ENCODE peak calls at places on chromosomes 7 and 10, in seven cellular contexts. H is NB4, A is mesothelial cell of epicardium, C is NCI-H524, T is adipocyte, Q is GM04504, Y is H9. E is an unnamed sample.

GRCh38 chr10:17418249-17418648 is 36.1 kb downstream of the ST8SIA6 start:
- DNase-seq in H (no peak), A (no peak), C (no peak), T (peak), Q (no peak), Y (no peak), E (no peak)

GRCh38 chr7:120805636-120806388 is 52.1 kb downstream of the TSPAN12 start:
- DNase-seq in H (peak), A (peak), C (peak), T (peak), Q (peak), Y (peak), E (peak)

GRCh38 chr7:131533566-131534561 is 22.6 kb downstream of the PODXL start:
- DNase-seq in H (no peak), A (no peak), C (no peak), T (no peak), Q (no peak), Y (no peak), E (no peak)

GRCh38 chr10:111323567-111323966 is 246.7 kb downstream of the ADRA2A start:
- DNase-seq in H (peak), A (no peak), C (no peak), T (no peak), Q (no peak), Y (no peak), E (no peak)

GRCh38 chr10:77162697-77163096 is 474.9 kb downstream of the KCNMA1 start:
- DNase-seq in H (no peak), A (no peak), C (no peak), T (peak), Q (no peak), Y (no peak), E (peak)

GRCh38 chr10:79021331-79021907 is 47.3 kb upstream of the ZMIZ1 start:
- DNase-seq in H (no peak), A (no peak), C (no peak), T (no peak), Q (no peak), Y (no peak), E (no peak)

GRCh38 chr10:126964190-126964589 is 59.0 kb downstream of the DOCK1 start:
- DNase-seq in H (no peak), A (no peak), C (no peak), T (no peak), Q (no peak), Y (no peak), E (no peak)

GRCh38 chr7:34463830-34464229 is 194.2 kb upstream of the NPSR1 start:
- DNase-seq in H (no peak), A (no peak), C (no peak), T (no peak), Q (no peak), Y (no peak), E (no peak)

GRCh38 chr7:138801256-138801655 is 3.3 kb upstream of the ATP6V0A4 start:
- DNase-seq in H (no peak), A (no peak), C (no peak), T (no peak), Q (no peak), Y (no peak), E (no peak)

GRCh38 chr10:125407000-125407502 is 246.7 kb upstream of the CTBP2 start:
- DNase-seq in H (no peak), A (no peak), C (no peak), T (no peak), Q (peak), Y (no peak), E (peak)

GRCh38 chr10:74662635-74663034 is 163.8 kb upstream of the KAT6B start:
- DNase-seq in H (no peak), A (no peak), C (no peak), T (no peak), Q (no peak), Y (no peak), E (no peak)

GRCh38 chr7:36928718-36929117 is 204.4 kb upstream of the AOAH start:
- DNase-seq in H (no peak), A (no peak), C (no peak), T (no peak), Q (no peak), Y (no peak), E (no peak)

GRCh38 chr7:101365956-101366355 is 3.3 kb downstream of the COL26A1 start:
- DNase-seq in H (no peak), A (no peak), C (no peak), T (no peak), Q (no peak), Y (no peak), E (no peak)

GRCh38 chr10:29142516-29143314 is 146.2 kb upstream of the LYZL1 start:
- DNase-seq in H (no peak), A (peak), C (no peak), T (no peak), Q (no peak), Y (peak), E (no peak)

GRCh38 chr10:131845505-131846223 is 55.1 kb upstream of the PPP2R2D start:
- DNase-seq in H (no peak), A (no peak), C (no peak), T (no peak), Q (no peak), Y (peak), E (no peak)

GRCh38 chr7:42151309-42151708 is 85.7 kb downstream of the GLI3 start:
- DNase-seq in H (no peak), A (no peak), C (no peak), T (no peak), Q (no peak), Y (no peak), E (peak)

GRCh38 chr10:127354992-127355391 is 158.6 kb upstream of the INSYN2A start:
- DNase-seq in H (no peak), A (no peak), C (no peak), T (no peak), Q (no peak), Y (no peak), E (peak)

GRCh38 chr10:96501985-96502384 is 11.7 kb downstream of the TLL2 start:
- DNase-seq in H (no peak), A (no peak), C (no peak), T (no peak), Q (no peak), Y (no peak), E (peak)

E was measured in astrocyte of the spinal cord.